ENCODE peak calls at places on chromosomes 12 and 14, in five cellular contexts. W is psoas muscle, N is AG10803, G is NCI-H1092 treated with DMSO at 0.1 percent for 48 hours, T is naive B cell. Z is an unnamed sample.

GRCh38 chr14:91029451-91030217 is 30.8 kb downstream of the RPS6KA5 start:
- DNase-seq in W (no peak), N (no peak), G (no peak), T (no peak), Z (no peak)

GRCh38 chr14:22981090-22982012 is 1.0 kb downstream of the AJUBA start:
- DNase-seq in W (no peak), N (no peak), G (no peak), T (peak), Z (no peak)

GRCh38 chr12:32036477-32037263 is 70.0 kb upstream of the BICD1 start:
- DNase-seq in W (no peak), N (no peak), G (no peak), T (no peak), Z (no peak)

GRCh38 chr12:112146123-112146522 is 20.8 kb downstream of the TRAFD1 start:
- DNase-seq in W (no peak), N (no peak), G (no peak), T (no peak), Z (no peak)

GRCh38 chr12:124863409-124864325 is at the start of gene SCARB1:
- DNase-seq in W (peak), N (peak), G (peak), T (peak), Z (peak)

GRCh38 chr12:124452576-124453391 is 114.6 kb downstream of the NCOR2 start:
- DNase-seq in W (no peak), N (no peak), G (no peak), T (no peak), Z (no peak)

GRCh38 chr14:70882771-70883492 is 24.3 kb upstream of the PCNX1 start:
- DNase-seq in W (no peak), N (peak), G (no peak), T (no peak), Z (no peak)

GRCh38 chr12:70617450-70617849 is 19.8 kb downstream of the PTPRB start:
- DNase-seq in W (no peak), N (no peak), G (no peak), T (no peak), Z (no peak)

GRCh38 chr12:24730461-24730896 is 218.4 kb downstream of the BCAT1 start:
- DNase-seq in W (no peak), N (no peak), G (no peak), T (peak), Z (no peak)

GRCh38 chr14:58637040-58637390 is 747 bp upstream of the DACT1 start:
- DNase-seq in W (peak), N (peak), G (no peak), T (no peak), Z (no peak)

GRCh38 chr12:24903305-24904088 is 45.4 kb downstream of the BCAT1 start:
- DNase-seq in W (no peak), N (peak), G (no peak), T (no peak), Z (no peak)

GRCh38 chr14:28113311-28113710 is 653.3 kb upstream of the FOXG1 start:
- DNase-seq in W (no peak), N (no peak), G (no peak), T (no peak), Z (no peak)

GRCh38 chr14:61063461-61063860 is 82.4 kb downstream of the SLC38A6 start:
- DNase-seq in W (no peak), N (no peak), G (no peak), T (no peak), Z (no peak)

GRCh38 chr14:59482471-59483331 is 1.5 kb downstream of the L3HYPDH start:
- DNase-seq in W (no peak), N (peak), G (peak), T (no peak), Z (no peak)

GRCh38 chr12:54383041-54383609 is 1.4 kb downstream of the ZNF385A start:
- DNase-seq in W (no peak), N (peak), G (no peak), T (no peak), Z (no peak)

GRCh38 chr12:12508612-12509011 is 54.1 kb downstream of the DUSP16 start:
- DNase-seq in W (no peak), N (peak), G (no peak), T (no peak), Z (no peak)

GRCh38 chr14:95993768-95994592 is 45.2 kb upstream of the C14orf132 start:
- DNase-seq in W (no peak), N (peak), G (peak), T (peak), Z (no peak)

GRCh38 chr14:77086017-77086727 is 11.9 kb upstream of the CIPC start:
- DNase-seq in W (no peak), N (peak), G (no peak), T (no peak), Z (no peak)

GRCh38 chr14:22800356-22800755 is 14.9 kb downstream of the SLC7A7 start:
- DNase-seq in W (no peak), N (no peak), G (no peak), T (no peak), Z (no peak)

GRCh38 chr14:101063121-101063520 is 159.6 kb upstream of the RTL1 start:
- DNase-seq in W (peak), N (no peak), G (no peak), T (no peak), Z (no peak)

GRCh38 chr12:132711169-132711843 is 664 bp downstream of the PGAM5 start:
- DNase-seq in W (no peak), N (no peak), G (no peak), T (peak), Z (no peak)

GRCh38 chr12:46267618-46268348 is 1.1 kb downstream of the SLC38A1 start:
- DNase-seq in W (peak), N (peak), G (peak), T (peak), Z (no peak)

GRCh38 chr12:53180931-53181645 is 363 bp upstream of the CSAD start:
- DNase-seq in W (peak), N (peak), G (peak), T (peak), Z (peak)

GRCh38 chr12:117402363-117402762 is 40.9 kb upstream of the NOS1 start:
- DNase-seq in W (no peak), N (no peak), G (no peak), T (no peak), Z (no peak)

GRCh38 chr12:78229491-78230209 is 399.0 kb downstream of the NAV3 start:
- DNase-seq in W (no peak), N (peak), G (peak), T (no peak), Z (peak)

GRCh38 chr14:100329233-100330006 is 6.3 kb downstream of the SLC25A47 start:
- DNase-seq in W (no peak), N (no peak), G (no peak), T (no peak), Z (no peak)

GRCh38 chr12:92080390-92081285 is 65.0 kb downstream of the BTG1 start:
- DNase-seq in W (no peak), N (peak), G (no peak), T (no peak), Z (no peak)

GRCh38 chr14:26872510-26872909 is 274.7 kb upstream of the NOVA1 start:
- DNase-seq in W (no peak), N (no peak), G (no peak), T (no peak), Z (no peak)

GRCh38 chr12:101877816-101878811 is 734 bp downstream of the DRAM1 start:
- DNase-seq in W (peak), N (peak), G (no peak), T (peak), Z (no peak)

GRCh38 chr12:44812062-44812461 is 64.1 kb downstream of the NELL2 start:
- DNase-seq in W (no peak), N (no peak), G (no peak), T (no peak), Z (no peak)

GRCh38 chr14:26765768-26766550 is 168.1 kb upstream of the NOVA1 start:
- DNase-seq in W (peak), N (peak), G (peak), T (no peak), Z (no peak)

GRCh38 chr14:105283028-105283427 is 17.8 kb downstream of the BRF1 start:
- DNase-seq in W (no peak), N (no peak), G (no peak), T (no peak), Z (no peak)

GRCh38 chr12:93982847-93983315 is 165.5 kb upstream of the PLXNC1 start:
- DNase-seq in W (no peak), N (peak), G (no peak), T (no peak), Z (no peak)

GRCh38 chr12:68331500-68331868 is 678 bp downstream of the MDM1 start:
- DNase-seq in W (no peak), N (no peak), G (no peak), T (no peak), Z (no peak)

GRCh38 chr12:85711735-85712390 is 124.3 kb downstream of the RASSF9 start:
- DNase-seq in W (peak), N (peak), G (no peak), T (no peak), Z (no peak)